ENCODE peak calls at places on chromosomes 3 and 15, in nine cellular contexts. U, J, L, D, C, X, S, E and G are unnamed samples.

GRCh38 chr3:197428961-197429360 is 126.8 kb downstream of the BDH1 start:
- DNase-seq in X (no peak), U (no peak), E (no peak), S (no peak), J (no peak), L (no peak), C (no peak), D (no peak), G (no peak)

GRCh38 chr15:58438956-58439355 is 7.2 kb downstream of the LIPC start:
- DNase-seq in E (peak; percentile 51), L (no peak), C (peak; percentile 63), J (peak; percentile 15), U (no peak), S (peak; percentile 47), X (no peak), D (no peak), G (no peak)

GRCh38 chr15:62545392-62546227 is 380.5 kb upstream of the C2CD4B start:
- DNase-seq in X (no peak), C (peak; percentile 65), L (peak; percentile 61), S (peak; percentile 67), J (no peak), D (peak; percentile 75), U (peak; percentile 40), E (peak; percentile 80), G (peak; percentile 72)

GRCh38 chr3:42902257-42902656 is 3.7 kb upstream of the ZNF662 start:
- DNase-seq in D (no peak), L (no peak), U (no peak), X (no peak), J (no peak), S (no peak), C (no peak), E (no peak), G (no peak)

GRCh38 chr15:28123408-28124023 is 24.4 kb upstream of the OCA2 start:
- DNase-seq in U (no peak), L (peak; percentile 79), E (peak; percentile 64), D (peak; percentile 77), J (no peak), S (peak; percentile 75), X (peak; percentile 64), C (peak; percentile 90), G (no peak)

GRCh38 chr3:191303596-191303995 is 25.6 kb upstream of the CCDC50 start:
- DNase-seq in X (no peak), S (no peak), J (no peak), U (no peak), D (no peak), E (no peak), C (no peak), L (no peak), G (no peak)

GRCh38 chr3:107268461-107268860 is 108.8 kb upstream of the CCDC54 start:
- DNase-seq in X (no peak), L (no peak), U (no peak), S (no peak), C (no peak), J (no peak), E (no peak), D (no peak), G (no peak)

GRCh38 chr3:184320099-184320445 is 5.7 kb downstream of the EIF4G1 start:
- DNase-seq in S (peak; percentile 94), C (peak; percentile 99), J (peak; percentile 99), E (peak; percentile 98), U (peak; percentile 97), X (no peak), D (peak; percentile 98), L (peak; percentile 97), G (peak; percentile 99)

DNA sequence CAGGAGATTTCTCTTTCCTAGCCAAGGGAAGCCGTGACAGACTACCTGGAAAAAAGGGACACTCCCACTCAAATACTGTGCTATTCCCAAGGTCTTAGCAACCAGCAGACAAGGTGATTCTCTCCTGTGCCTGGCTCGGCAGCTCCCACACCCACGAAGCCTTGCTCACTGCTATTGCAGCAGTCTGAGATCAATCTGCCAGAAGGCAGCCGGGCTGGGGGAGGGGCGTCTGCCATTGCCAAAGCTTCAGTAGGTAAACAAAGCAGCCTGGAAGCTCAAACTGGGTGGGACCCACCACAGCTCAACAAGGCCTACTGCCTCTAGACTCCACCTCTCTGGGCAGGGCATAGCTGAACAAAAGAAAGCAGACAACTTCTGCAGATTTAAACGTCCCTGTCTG is 128.4 kb upstream of the SETMAR start:
- DNase-seq in D (no peak), E (no peak), U (no peak), X (no peak), S (peak; percentile 7), J (no peak), C (no peak), L (no peak), G (no peak)
- TF ChIP-seq POLR2A in D (no peak), E (no peak), U (no peak), X (no peak), S (no peak), J (no peak), C (no peak), L (no peak), G (no peak)

GRCh38 chr15:79121571-79121970 is 31.0 kb upstream of the RASGRF1 start:
- DNase-seq in J (no peak), L (no peak), D (no peak), S (no peak), E (no peak), U (no peak), C (no peak), X (no peak), G (no peak)

GRCh38 chr15:79117442-79118204 is 27.0 kb upstream of the RASGRF1 start:
- DNase-seq in X (no peak), E (no peak), U (no peak), S (no peak), C (no peak), L (no peak), D (no peak), J (no peak), G (no peak)

GRCh38 chr15:79124388-79124787 is 33.8 kb upstream of the RASGRF1 start:
- DNase-seq in J (no peak), U (no peak), L (no peak), X (no peak), E (no peak), S (no peak), D (no peak), C (no peak), G (no peak)

GRCh38 chr15:79122943-79123342 is 32.4 kb upstream of the RASGRF1 start:
- DNase-seq in D (no peak), C (no peak), X (no peak), J (no peak), U (no peak), L (no peak), E (no peak), S (no peak), G (no peak)

DNA sequence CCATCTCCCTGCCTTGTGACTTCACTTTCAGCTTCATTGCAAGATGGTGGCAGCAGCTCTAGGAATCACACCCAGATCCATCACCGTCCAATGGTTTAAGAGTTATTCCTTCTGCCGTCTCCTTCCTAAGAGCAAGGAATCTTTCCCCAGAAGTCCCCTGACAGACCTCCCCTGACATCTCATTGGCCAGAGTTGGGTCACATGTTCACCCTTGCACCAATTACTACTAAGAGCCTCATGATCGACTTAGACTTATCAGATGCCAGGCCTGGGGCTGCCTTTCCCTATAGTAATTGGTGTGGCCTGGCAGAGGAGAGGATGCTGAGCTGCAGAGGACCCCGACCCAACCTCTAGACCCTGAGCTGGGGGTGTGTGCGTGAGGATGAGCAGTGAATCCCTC is 31.8 kb upstream of the RASGRF1 start:
- DNase-seq in S (no peak), U (no peak), E (no peak), L (no peak), J (no peak), X (no peak), C (no peak), D (no peak), G (no peak)
- TF ChIP-seq POLR2A in S (no peak), U (no peak), E (no peak), L (no peak), J (no peak), X (no peak), C (no peak), D (no peak), G (no peak)

GRCh38 chr3:171778493-171778892 is 31.8 kb downstream of the PLD1 start:
- DNase-seq in C (no peak), X (no peak), E (no peak), J (no peak), L (no peak), D (no peak), U (no peak), S (no peak), G (no peak)

GRCh38 chr3:171775943-171776342 is 34.3 kb downstream of the PLD1 start:
- DNase-seq in D (no peak), E (no peak), C (no peak), L (no peak), X (no peak), U (no peak), J (no peak), S (no peak), G (no peak)

GRCh38 chr3:171777608-171777995 is 32.7 kb downstream of the PLD1 start:
- DNase-seq in C (no peak), L (no peak), U (no peak), J (no peak), D (no peak), S (no peak), X (no peak), E (no peak), G (no peak)

GRCh38 chr3:171776411-171776810 is 33.9 kb downstream of the PLD1 start:
- DNase-seq in J (no peak), U (no peak), E (no peak), D (no peak), L (no peak), X (no peak), S (no peak), C (no peak), G (no peak)

DNA sequence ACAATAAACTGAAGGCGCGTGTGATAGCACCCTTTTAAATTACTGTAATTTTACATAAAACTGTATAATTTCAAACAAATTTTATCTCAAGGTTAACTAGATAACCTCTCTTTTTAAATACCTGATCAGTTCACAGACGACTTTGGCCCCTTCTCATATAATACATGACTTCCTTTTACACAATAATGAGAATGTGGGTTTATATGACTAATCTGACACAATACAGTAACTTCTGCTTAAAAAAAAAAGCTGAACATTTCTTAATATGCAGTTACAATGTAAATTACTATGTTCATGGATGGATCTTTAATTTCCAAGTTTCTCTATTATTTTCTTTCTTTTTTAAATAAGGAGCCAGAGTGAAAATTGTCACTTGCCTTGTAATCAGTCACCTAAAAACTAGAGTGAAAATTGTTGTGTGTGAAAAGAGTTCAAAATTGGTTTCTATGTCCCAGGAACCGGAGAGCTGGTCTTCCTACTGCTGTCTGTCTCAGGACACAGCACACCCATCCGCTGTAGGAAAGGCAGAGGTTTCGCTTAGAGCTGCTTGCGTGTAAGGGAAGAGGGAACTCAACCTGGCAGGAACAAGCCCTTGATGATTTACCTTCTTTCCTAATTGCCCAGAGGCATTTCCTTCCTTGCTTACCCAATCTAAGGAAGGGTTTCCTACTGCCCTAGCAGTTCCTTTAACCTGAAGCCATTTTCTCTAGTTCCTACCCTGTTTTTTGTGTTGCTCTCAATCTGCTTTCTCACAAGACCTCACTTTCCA is 33.3 kb downstream of the PLD1 start:
- DNase-seq in S (no peak), J (no peak), L (no peak), X (no peak), E (no peak), D (no peak), U (no peak), C (no peak), G (no peak)
- TF ChIP-seq POLR2A in S (no peak), J (no peak), L (no peak), X (no peak), E (no peak), D (no peak), U (peak; percentile 32), C (no peak), G (no peak)

DNA sequence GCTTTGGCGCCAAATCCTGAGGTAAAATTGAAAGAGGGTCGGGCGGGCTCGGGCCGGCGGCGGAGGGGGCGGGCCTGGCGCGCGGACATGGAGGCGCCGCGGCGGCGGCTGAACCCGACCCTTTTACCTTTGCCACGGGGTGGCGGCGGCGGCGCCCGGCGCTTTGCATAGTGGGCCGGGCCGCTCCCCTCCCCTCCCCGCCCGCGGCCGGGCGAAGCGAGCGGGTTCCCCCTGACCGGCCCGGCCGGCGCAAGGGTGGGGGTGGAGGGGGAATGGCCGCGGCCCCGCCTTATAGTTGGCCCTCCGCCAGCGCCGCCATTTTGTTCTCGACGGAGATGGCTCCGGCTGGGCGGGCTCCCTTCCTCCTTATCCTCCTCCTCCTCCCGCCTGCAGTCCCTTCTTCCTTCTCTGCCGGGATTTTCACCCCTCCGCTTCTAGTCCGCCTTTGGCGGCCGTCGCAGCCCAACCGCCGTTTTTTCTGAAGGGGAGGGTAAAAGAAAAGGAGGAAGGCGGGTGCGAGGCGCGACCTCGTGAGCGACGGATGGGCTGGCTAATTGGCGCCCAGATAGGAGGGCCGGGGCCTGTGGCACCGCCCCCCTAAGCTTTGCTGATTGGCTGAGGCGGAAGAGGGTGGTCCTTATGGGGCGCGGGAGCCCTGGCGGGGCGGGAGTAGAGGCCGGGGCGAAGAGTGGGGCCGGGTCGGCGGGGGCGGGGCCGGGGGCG is 664 bp downstream of the NR2C2 start:
- DNase-seq in J (peak; percentile 97), U (peak; percentile 97), X (peak; percentile 94), S (peak; percentile 98), L (peak; percentile 93), D (peak; percentile 97), C (peak; percentile 98), E (peak; percentile 97), G (peak; percentile 98)
- TF ChIP-seq POLR2A in J (peak; percentile 17), U (no peak), X (no peak), S (peak; percentile 45), L (no peak), D (no peak), C (no peak), E (no peak), G (no peak)